ENCODE peak calls at places on chromosomes 4 and X, in eight cellular contexts. One of them, this sample, is unnamed.

GRCh38 chr4:142379277-142380051 is 466.6 kb downstream of the INPP4B start:
- DNase-seq in BJ: peak
- DNase-seq in GM23338: no peak
- DNase-seq in fibroblast of pulmonary artery: peak
- DNase-seq in esophagus squamous epithelium: no peak
- DNase-seq in AG09309: peak
- DNase-seq in adrenal gland: no peak
- DNase-seq in GM13976: no peak
- DNase-seq in this sample: no peak

GRCh38 chrX:133698298-133698697 is 283.0 kb upstream of the GPC4 start:
- DNase-seq in fibroblast of pulmonary artery: peak
- DNase-seq in adrenal gland: no peak
- DNase-seq in GM23338: peak
- DNase-seq in GM13976: no peak
- DNase-seq in AG09309: no peak
- DNase-seq in esophagus squamous epithelium: no peak
- DNase-seq in BJ: no peak
- DNase-seq in this sample: no peak

GRCh38 chrX:67334323-67334722 is 209.5 kb upstream of the AR start:
- DNase-seq in fibroblast of pulmonary artery: no peak
- DNase-seq in adrenal gland: no peak
- DNase-seq in GM23338: no peak
- DNase-seq in GM13976: no peak
- DNase-seq in esophagus squamous epithelium: no peak
- DNase-seq in BJ: no peak
- DNase-seq in AG09309: no peak
- DNase-seq in this sample: no peak

GRCh38 chr4:178090640-178091411 is 648.6 kb upstream of the AGA start:
- DNase-seq in adrenal gland: no peak
- DNase-seq in BJ: no peak
- DNase-seq in GM23338: no peak
- DNase-seq in esophagus squamous epithelium: no peak
- DNase-seq in fibroblast of pulmonary artery: no peak
- DNase-seq in GM13976: no peak
- DNase-seq in AG09309: no peak
- DNase-seq in this sample: no peak

GRCh38 chr4:8701101-8702019 is 108.8 kb downstream of the CPZ start:
- DNase-seq in BJ: no peak
- DNase-seq in GM13976: no peak
- DNase-seq in fibroblast of pulmonary artery: no peak
- DNase-seq in adrenal gland: no peak
- DNase-seq in esophagus squamous epithelium: no peak
- DNase-seq in AG09309: no peak
- DNase-seq in GM23338: no peak
- DNase-seq in this sample: no peak

GRCh38 chr4:23903859-23904438 is 14.1 kb upstream of the PPARGC1A start:
- DNase-seq in fibroblast of pulmonary artery: no peak
- DNase-seq in BJ: no peak
- DNase-seq in AG09309: no peak
- DNase-seq in esophagus squamous epithelium: no peak
- DNase-seq in adrenal gland: no peak
- DNase-seq in GM23338: no peak
- DNase-seq in GM13976: no peak
- DNase-seq in this sample: no peak

GRCh38 chrX:357693-358471 is 28.8 kb downstream of the PPP2R3B start:
- DNase-seq in BJ: no peak
- DNase-seq in esophagus squamous epithelium: no peak
- DNase-seq in adrenal gland: no peak
- DNase-seq in GM23338: no peak
- DNase-seq in AG09309: no peak
- DNase-seq in GM13976: no peak
- DNase-seq in fibroblast of pulmonary artery: peak
- DNase-seq in this sample: no peak

GRCh38 chr4:39181520-39181904 is 817 bp upstream of the WDR19 start:
- DNase-seq in BJ: no peak
- DNase-seq in fibroblast of pulmonary artery: no peak
- DNase-seq in adrenal gland: no peak
- DNase-seq in GM13976: no peak
- DNase-seq in AG09309: no peak
- DNase-seq in esophagus squamous epithelium: no peak
- DNase-seq in GM23338: no peak
- DNase-seq in this sample: no peak

GRCh38 chr4:94267037-94267436 is 59.4 kb downstream of the SMARCAD1 start:
- DNase-seq in GM23338: no peak
- DNase-seq in GM13976: no peak
- DNase-seq in AG09309: no peak
- DNase-seq in adrenal gland: no peak
- DNase-seq in esophagus squamous epithelium: no peak
- DNase-seq in BJ: no peak
- DNase-seq in fibroblast of pulmonary artery: no peak
- DNase-seq in this sample: no peak

GRCh38 chr4:175277816-175278215 is 359.7 kb downstream of the ADAM29 start:
- DNase-seq in adrenal gland: no peak
- DNase-seq in esophagus squamous epithelium: no peak
- DNase-seq in GM23338: peak
- DNase-seq in BJ: no peak
- DNase-seq in fibroblast of pulmonary artery: no peak
- DNase-seq in GM13976: no peak
- DNase-seq in AG09309: no peak
- DNase-seq in this sample: no peak

GRCh38 chrX:12791253-12792228 is at the start of gene PRPS2:
- DNase-seq in BJ: no peak
- DNase-seq in fibroblast of pulmonary artery: peak
- DNase-seq in esophagus squamous epithelium: peak
- DNase-seq in adrenal gland: peak
- DNase-seq in GM23338: peak
- DNase-seq in AG09309: no peak
- DNase-seq in GM13976: peak
- DNase-seq in this sample: peak

GRCh38 chr4:734075-734474 is 28.4 kb downstream of the PCGF3 start:
- DNase-seq in GM13976: no peak
- DNase-seq in esophagus squamous epithelium: no peak
- DNase-seq in AG09309: no peak
- DNase-seq in GM23338: no peak
- DNase-seq in fibroblast of pulmonary artery: no peak
- DNase-seq in BJ: no peak
- DNase-seq in adrenal gland: no peak
- DNase-seq in this sample: no peak

GRCh38 chrX:39733745-39734144 is 364.0 kb downstream of the BCOR start:
- DNase-seq in fibroblast of pulmonary artery: no peak
- DNase-seq in GM13976: no peak
- DNase-seq in AG09309: no peak
- DNase-seq in BJ: no peak
- DNase-seq in GM23338: no peak
- DNase-seq in adrenal gland: no peak
- DNase-seq in esophagus squamous epithelium: no peak
- DNase-seq in this sample: no peak

GRCh38 chrX:107290019-107290418 is 83.6 kb downstream of the DNAAF6 start:
- DNase-seq in AG09309: no peak
- DNase-seq in esophagus squamous epithelium: no peak
- DNase-seq in GM13976: no peak
- DNase-seq in fibroblast of pulmonary artery: no peak
- DNase-seq in adrenal gland: no peak
- DNase-seq in GM23338: no peak
- DNase-seq in BJ: no peak
- DNase-seq in this sample: no peak

GRCh38 chr4:85780664-85781063 is 305.7 kb downstream of the ARHGAP24 start:
- DNase-seq in esophagus squamous epithelium: no peak
- DNase-seq in AG09309: no peak
- DNase-seq in GM13976: no peak
- DNase-seq in fibroblast of pulmonary artery: peak
- DNase-seq in GM23338: no peak
- DNase-seq in BJ: no peak
- DNase-seq in adrenal gland: no peak
- DNase-seq in this sample: no peak

GRCh38 chr4:185717018-185717726 is 94.8 kb downstream of the SORBS2 start:
- DNase-seq in adrenal gland: peak
- DNase-seq in GM23338: no peak
- DNase-seq in GM13976: no peak
- DNase-seq in esophagus squamous epithelium: no peak
- DNase-seq in fibroblast of pulmonary artery: no peak
- DNase-seq in AG09309: no peak
- DNase-seq in BJ: no peak
- DNase-seq in this sample: no peak

GRCh38 chr4:142372570-142373300 is 473.4 kb downstream of the INPP4B start:
- DNase-seq in GM23338: no peak
- DNase-seq in adrenal gland: no peak
- DNase-seq in GM13976: no peak
- DNase-seq in AG09309: no peak
- DNase-seq in esophagus squamous epithelium: no peak
- DNase-seq in BJ: no peak
- DNase-seq in fibroblast of pulmonary artery: no peak
- DNase-seq in this sample: no peak

GRCh38 chr4:145938618-145939177 is at the start of gene ZNF827:
- DNase-seq in fibroblast of pulmonary artery: peak
- DNase-seq in BJ: peak
- DNase-seq in adrenal gland: peak
- DNase-seq in GM23338: peak
- DNase-seq in GM13976: peak
- DNase-seq in esophagus squamous epithelium: peak
- DNase-seq in AG09309: peak
- DNase-seq in this sample: peak

GRCh38 chr4:75432683-75433082 is 81.5 kb downstream of the RCHY1 start:
- DNase-seq in fibroblast of pulmonary artery: peak
- DNase-seq in GM23338: peak
- DNase-seq in AG09309: no peak
- DNase-seq in BJ: no peak
- DNase-seq in adrenal gland: no peak
- DNase-seq in esophagus squamous epithelium: no peak
- DNase-seq in GM13976: no peak
- DNase-seq in this sample: no peak

GRCh38 chrX:77962068-77962902 is 7.2 kb downstream of the PGAM4 start:
- DNase-seq in esophagus squamous epithelium: no peak
- DNase-seq in GM23338: no peak
- DNase-seq in adrenal gland: no peak
- DNase-seq in BJ: no peak
- DNase-seq in AG09309: no peak
- DNase-seq in fibroblast of pulmonary artery: peak
- DNase-seq in GM13976: no peak
- DNase-seq in this sample: no peak

GRCh38 chr4:160403066-160403465 is 1300.2 kb downstream of the RAPGEF2 start:
- DNase-seq in esophagus squamous epithelium: no peak
- DNase-seq in GM13976: no peak
- DNase-seq in AG09309: no peak
- DNase-seq in BJ: no peak
- DNase-seq in fibroblast of pulmonary artery: no peak
- DNase-seq in GM23338: no peak
- DNase-seq in adrenal gland: no peak
- DNase-seq in this sample: no peak

GRCh38 chrX:2516612-2517011 is 15.8 kb upstream of the DHRSX start:
- DNase-seq in AG09309: no peak
- DNase-seq in adrenal gland: no peak
- DNase-seq in GM23338: no peak
- DNase-seq in BJ: no peak
- DNase-seq in GM13976: no peak
- DNase-seq in fibroblast of pulmonary artery: no peak
- DNase-seq in esophagus squamous epithelium: no peak
- DNase-seq in this sample: no peak

DNA sequence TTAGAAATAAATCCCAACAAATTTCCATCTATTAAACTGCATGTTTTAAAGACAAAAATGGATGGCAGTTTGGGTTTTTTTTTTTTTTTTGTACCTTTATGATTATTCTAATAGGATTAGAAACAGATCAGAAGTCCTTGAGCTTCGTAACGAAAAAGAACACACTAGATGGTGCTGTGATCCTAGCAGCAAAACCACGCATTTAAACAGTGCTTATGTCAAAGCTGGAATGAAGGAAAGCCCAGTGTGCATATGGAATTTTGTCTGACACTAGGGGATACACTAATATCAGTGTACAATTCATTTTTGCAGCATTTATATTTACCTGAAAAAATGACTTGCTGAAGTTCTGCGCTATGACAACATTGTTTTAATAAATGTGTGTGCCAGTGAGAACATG is 229.1 kb downstream of the VEGFC start:
- DNase-seq in AG09309: no peak
- DNase-seq in adrenal gland: no peak
- DNase-seq in fibroblast of pulmonary artery: peak
- DNase-seq in esophagus squamous epithelium: no peak
- DNase-seq in GM23338: no peak
- DNase-seq in BJ: no peak
- DNase-seq in GM13976: no peak
- DNase-seq in this sample: no peak
- TF ChIP-seq CTCF in AG09309: peak
- TF ChIP-seq CTCF in adrenal gland: no peak
- TF ChIP-seq CTCF in fibroblast of pulmonary artery: peak
- TF ChIP-seq CTCF in esophagus squamous epithelium: no peak
- TF ChIP-seq CTCF in GM23338: peak
- TF ChIP-seq CTCF in BJ: peak
- TF ChIP-seq CTCF in GM13976: no peak
- TF ChIP-seq CTCF in this sample: no peak

GRCh38 chr4:73258668-73259551 is at the start of gene ANKRD17:
- DNase-seq in GM13976: peak
- DNase-seq in adrenal gland: peak
- DNase-seq in AG09309: peak
- DNase-seq in fibroblast of pulmonary artery: peak
- DNase-seq in BJ: peak
- DNase-seq in esophagus squamous epithelium: peak
- DNase-seq in GM23338: peak
- DNase-seq in this sample: peak
- TF ChIP-seq CTCF in GM13976: no peak
- TF ChIP-seq CTCF in adrenal gland: peak
- TF ChIP-seq CTCF in AG09309: no peak
- TF ChIP-seq CTCF in fibroblast of pulmonary artery: no peak
- TF ChIP-seq CTCF in BJ: no peak
- TF ChIP-seq CTCF in esophagus squamous epithelium: peak
- TF ChIP-seq CTCF in GM23338: no peak
- TF ChIP-seq CTCF in this sample: no peak

GRCh38 chr4:71396382-71396781 is 57.6 kb downstream of the SLC4A4 start:
- DNase-seq in GM23338: no peak
- DNase-seq in esophagus squamous epithelium: no peak
- DNase-seq in GM13976: no peak
- DNase-seq in AG09309: peak
- DNase-seq in BJ: no peak
- DNase-seq in fibroblast of pulmonary artery: no peak
- DNase-seq in adrenal gland: no peak
- DNase-seq in this sample: no peak
- TF ChIP-seq CTCF in GM23338: no peak
- TF ChIP-seq CTCF in esophagus squamous epithelium: no peak
- TF ChIP-seq CTCF in GM13976: no peak
- TF ChIP-seq CTCF in AG09309: no peak
- TF ChIP-seq CTCF in BJ: no peak
- TF ChIP-seq CTCF in fibroblast of pulmonary artery: no peak
- TF ChIP-seq CTCF in adrenal gland: no peak
- TF ChIP-seq CTCF in this sample: no peak

DNA sequence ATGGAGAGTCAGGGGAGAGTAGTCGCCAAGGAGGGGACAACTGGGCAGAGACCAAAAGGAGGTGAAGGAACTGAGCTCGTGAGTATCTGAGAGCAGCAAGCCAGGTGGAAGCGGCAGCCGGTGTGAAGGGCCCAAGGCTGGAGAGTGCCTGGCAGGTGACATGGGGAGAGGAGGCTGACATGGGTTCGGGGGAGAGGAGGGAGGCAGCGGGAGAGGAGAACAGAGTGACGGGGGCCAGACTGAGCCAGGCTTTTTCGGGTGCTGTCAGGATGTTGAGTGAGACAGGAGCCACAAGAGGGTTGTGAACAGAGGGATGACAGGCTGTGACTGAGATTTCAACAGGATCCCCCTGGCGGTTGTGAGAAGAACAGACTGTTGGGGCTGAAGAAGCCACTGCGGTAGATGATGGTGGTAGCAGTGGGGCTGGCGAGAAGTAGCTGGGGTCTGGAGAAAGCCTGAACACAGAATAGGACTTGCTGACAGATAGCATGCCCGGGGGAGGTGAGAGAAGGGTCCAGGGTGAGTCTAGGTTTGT is 5.7 kb downstream of the ELK1 start:
- DNase-seq in esophagus squamous epithelium: no peak
- DNase-seq in fibroblast of pulmonary artery: peak
- DNase-seq in GM13976: no peak
- DNase-seq in adrenal gland: no peak
- DNase-seq in GM23338: peak
- DNase-seq in AG09309: no peak
- DNase-seq in BJ: no peak
- DNase-seq in this sample: no peak
- TF ChIP-seq CTCF in esophagus squamous epithelium: peak
- TF ChIP-seq CTCF in fibroblast of pulmonary artery: peak
- TF ChIP-seq CTCF in GM13976: no peak
- TF ChIP-seq CTCF in adrenal gland: no peak
- TF ChIP-seq CTCF in GM23338: peak
- TF ChIP-seq CTCF in AG09309: peak
- TF ChIP-seq CTCF in BJ: peak
- TF ChIP-seq CTCF in this sample: peak